ENCODE peak calls at places on chromosomes 3 and 15, in five cellular contexts. Q, C, L, D and T are unnamed samples. For H3K9me3, the result is how much of the 10 kb centered on the place peaks cover.

GRCh38 chr3:170848294-170848917 is 21.6 kb downstream of the RPL22L1 start:
- DNase-seq in L (no peak), D (no peak), C (no peak), Q (no peak), T (no peak)

GRCh38 chr15:41535529-41535928 is 8.5 kb downstream of the RPAP1 start:
- DNase-seq in Q (no peak), L (no peak), D (no peak), C (no peak), T (no peak)

GRCh38 chr3:16071246-16071645 is 103.2 kb upstream of the GALNT15 start:
- DNase-seq in C (no peak), L (no peak), D (no peak), Q (no peak), T (no peak)

GRCh38 chr3:11774296-11774877 is 72.3 kb downstream of the TAMM41 start:
- DNase-seq in Q (no peak), L (no peak), C (peak), D (no peak), T (no peak)

GRCh38 chr15:80871801-80872327 is 92.7 kb downstream of the CEMIP start:
- DNase-seq in L (no peak), Q (no peak), C (no peak), D (no peak), T (no peak)

GRCh38 chr3:184778426-184779332 is 33.3 kb upstream of the VPS8 start:
- DNase-seq in C (no peak), L (no peak), D (no peak), Q (peak), T (no peak)

GRCh38 chr3:195073866-195074860 is 196.8 kb downstream of the XXYLT1 start:
- DNase-seq in Q (no peak), D (peak), L (no peak), C (no peak), T (no peak)

GRCh38 chr3:31232049-31233040 is 300.4 kb upstream of the STT3B start:
- DNase-seq in Q (no peak), C (no peak), L (no peak), D (peak), T (no peak)

GRCh38 chr15:79680721-79681120 is 216.1 kb downstream of the MTHFS start:
- DNase-seq in C (no peak), D (no peak), L (no peak), Q (no peak), T (no peak)

GRCh38 chr15:29589975-29590374 is 232.3 kb downstream of the TJP1 start:
- DNase-seq in Q (no peak), C (no peak), D (no peak), L (no peak), T (no peak)

GRCh38 chr3:119619094-119619493 is 21.4 kb downstream of the PLA1A start:
- DNase-seq in L (no peak), D (no peak), C (no peak), Q (no peak), T (no peak)

GRCh38 chr3:100516843-100517242 is 24.4 kb downstream of the TMEM45A start:
- DNase-seq in L (no peak), Q (no peak), D (no peak), C (no peak), T (no peak)

GRCh38 chr3:43866529-43867353 is 176.0 kb downstream of the ABHD5 start:
- DNase-seq in D (no peak), L (no peak), C (no peak), Q (no peak), T (no peak)

GRCh38 chr3:43865887-43866528 is 175.3 kb downstream of the ABHD5 start:
- DNase-seq in Q (no peak), L (no peak), D (no peak), C (no peak), T (no peak)

GRCh38 chr3:43865376-43865775 is 174.6 kb downstream of the ABHD5 start:
- DNase-seq in C (no peak), D (no peak), L (no peak), Q (no peak), T (no peak)

GRCh38 chr3:43869491-43869890 is 178.8 kb downstream of the ABHD5 start:
- DNase-seq in C (no peak), Q (no peak), D (no peak), L (no peak), T (no peak)

GRCh38 chr3:43867673-43868072 is 176.9 kb downstream of the ABHD5 start:
- DNase-seq in L (no peak), D (no peak), C (no peak), Q (peak), T (no peak)
- H3K27ac ChIP-seq in L (no peak), D (no peak), C (no peak), Q (no peak), T (no peak)

GRCh38 chr15:87118424-87118823 is 1038.8 kb downstream of the AGBL1 start:
- DNase-seq in Q (no peak), L (no peak), D (no peak), C (no peak), T (no peak)

GRCh38 chr15:87120555-87120954 is 1040.9 kb downstream of the AGBL1 start:
- DNase-seq in C (no peak), Q (no peak), D (no peak), L (no peak), T (no peak)

GRCh38 chr15:87121357-87121756 is 1041.7 kb downstream of the AGBL1 start:
- DNase-seq in C (no peak), D (no peak), L (no peak), Q (no peak), T (no peak)

GRCh38 chr15:87115795-87116194 is 1036.1 kb downstream of the AGBL1 start:
- DNase-seq in D (no peak), C (no peak), L (no peak), Q (no peak), T (no peak)
- H3K9me3 ChIP-seq in D (under half), C (under half), L (under half), Q (under half), T (under half)

DNA sequence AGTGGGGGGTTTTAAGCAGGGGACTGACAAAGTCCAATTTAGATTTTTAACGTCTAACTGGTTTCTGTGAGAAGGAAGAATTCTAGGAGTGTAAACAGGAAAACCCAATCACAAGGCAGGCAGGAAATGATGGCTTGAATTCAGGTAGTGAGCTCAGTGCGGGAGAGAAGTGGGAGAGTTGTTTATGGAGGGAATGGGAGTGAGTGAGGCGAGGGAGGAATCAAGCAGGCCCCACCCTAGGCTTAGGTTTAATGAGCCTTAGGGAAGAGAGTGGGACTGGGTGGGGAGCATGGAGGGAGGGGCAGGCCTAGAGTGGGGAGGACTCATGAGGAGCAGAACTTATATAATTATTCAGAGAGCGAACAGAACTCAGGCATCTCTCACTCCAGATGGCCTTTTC is 17.9 kb downstream of the VIPR1 start:
- DNase-seq in L (no peak), Q (no peak), C (no peak), D (no peak), T (peak)
- H3K27ac ChIP-seq in L (no peak), Q (no peak), C (no peak), D (peak), T (no peak)

GRCh38 chr3:20451170-20451569 is 265.2 kb upstream of the SGO1 start:
- DNase-seq in Q (no peak), L (no peak), C (no peak), D (no peak), T (no peak)
- H3K9me3 ChIP-seq in Q (under half), L (under half), C (under half), D (under half), T (under half)

GRCh38 chr3:133448478-133449122 is 48.7 kb downstream of the BFSP2 start:
- DNase-seq in D (no peak), C (no peak), Q (no peak), L (peak), T (no peak)
- H3K27ac ChIP-seq in D (no peak), C (no peak), Q (no peak), L (peak), T (no peak)

DNA sequence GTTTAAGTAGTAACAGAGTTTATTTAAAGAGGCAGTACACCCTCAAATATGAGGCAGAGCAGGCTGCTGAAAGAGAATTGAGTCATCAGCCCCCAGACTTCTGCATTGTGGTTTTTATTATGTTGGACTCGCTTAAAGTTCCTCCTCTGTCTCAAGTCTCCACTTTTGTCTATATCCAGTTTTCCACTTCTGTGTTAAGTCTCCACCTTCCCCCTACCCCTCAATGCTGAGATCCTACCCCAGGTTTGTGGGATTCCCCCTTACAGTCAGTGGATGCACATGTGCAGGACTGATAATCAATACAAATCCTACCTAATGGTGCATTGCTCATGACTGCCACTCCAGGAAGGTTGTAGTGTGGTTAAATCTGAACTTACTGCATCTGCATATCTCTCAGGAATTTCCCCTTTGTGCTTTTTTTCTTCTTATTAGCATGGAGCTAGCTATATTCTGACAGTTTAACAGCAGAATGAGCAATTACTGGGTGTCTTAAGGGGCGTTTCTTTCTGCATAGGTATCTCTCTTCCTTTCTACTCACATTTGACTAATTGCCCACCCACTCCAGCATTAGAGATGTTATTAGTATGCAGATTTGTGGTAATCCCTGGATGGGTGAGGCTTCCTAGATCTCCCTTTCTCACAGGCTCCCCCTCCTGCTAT is 11.9 kb upstream of the CD200R1L start:
- DNase-seq in D (no peak), L (no peak), C (no peak), Q (no peak), T (no peak)
- H3K9me3 ChIP-seq in D (under half), L (under half), C (under half), Q (under half), T (under half)

DNA sequence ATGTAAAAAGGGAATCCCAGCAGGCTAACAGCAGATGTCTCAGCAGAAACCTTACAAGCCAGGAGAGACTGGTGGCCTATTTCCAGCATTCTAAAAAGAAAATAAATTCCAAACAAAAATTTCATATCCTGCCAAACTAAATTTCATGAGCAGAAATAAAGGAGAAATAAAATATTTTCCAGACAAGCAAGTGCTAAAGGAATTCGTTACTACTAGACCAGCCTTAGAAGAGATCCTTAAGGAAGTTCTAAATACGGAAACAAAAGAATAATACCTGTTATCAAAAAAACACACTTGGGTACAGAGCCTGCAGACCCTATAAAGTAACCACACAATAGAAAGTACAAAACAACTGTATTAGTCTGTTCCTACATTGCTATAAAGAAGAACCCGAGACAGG is 41.4 kb downstream of the HDGFL3 start:
- DNase-seq in C (no peak), L (no peak), Q (no peak), D (no peak), T (no peak)
- H3K27ac ChIP-seq in C (no peak), L (no peak), Q (no peak), D (no peak), T (no peak)

GRCh38 chr15:22262613-22263020 is 182.3 kb downstream of the OR4M2 start:
- DNase-seq in D (peak), C (no peak), Q (no peak), L (no peak), T (peak)
- H3K9me3 ChIP-seq in D (under half), C (under half), Q (under half), L (under half), T (under half)

DNA sequence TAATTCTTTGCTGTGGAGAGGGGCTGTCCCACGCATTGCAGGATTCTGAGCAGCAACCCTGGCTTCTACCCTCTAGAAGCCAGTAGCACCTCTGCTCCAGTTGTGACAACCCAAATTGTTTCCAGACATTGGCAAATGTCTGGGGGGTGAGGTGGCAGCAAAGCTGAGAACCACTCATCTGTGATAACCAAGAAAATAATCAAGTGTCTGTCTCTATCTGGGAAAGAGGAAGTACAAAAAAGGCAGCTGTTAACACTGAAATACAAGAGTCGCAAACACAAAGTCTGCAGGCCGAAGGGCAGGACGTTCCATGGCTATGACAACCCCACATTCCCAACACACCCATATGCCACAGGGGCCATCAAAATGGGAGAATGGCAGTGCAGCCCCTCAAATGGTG is 42.2 kb upstream of the GNB5 start:
- DNase-seq in Q (no peak), D (no peak), L (no peak), C (no peak), T (no peak)
- H3K27ac ChIP-seq in Q (no peak), D (no peak), L (no peak), C (no peak), T (peak)